ENCODE peak calls at places on chromosomes 16 and 17, in ten cellular contexts. H, T, A, R, O, B, I, C, Y and E are unnamed samples.

GRCh38 chr16:20061132-20061531 is 12.6 kb downstream of the GPR139 start:
- DNase-seq in H (no peak), T (no peak), A (no peak), R (no peak), O (no peak), B (no peak), I (no peak), C (no peak), Y (no peak), E (no peak)

GRCh38 chr17:82100502-82101298 is 2.7 kb upstream of the FASN start:
- DNase-seq in H (no peak), T (no peak), A (no peak), R (no peak), O (no peak), B (peak), I (no peak), C (no peak), Y (no peak), E (no peak)

GRCh38 chr16:55917373-55917919 is 42.3 kb upstream of the CES5A start:
- DNase-seq in H (no peak), T (no peak), A (no peak), R (no peak), O (no peak), B (no peak), I (no peak), C (no peak), Y (no peak), E (peak)

GRCh38 chr16:20638711-20639335 is 58.7 kb downstream of the ACSM1 start:
- DNase-seq in H (no peak), T (no peak), A (no peak), R (no peak), O (no peak), B (no peak), I (no peak), C (no peak), Y (no peak), E (no peak)

GRCh38 chr17:4176803-4177472 is 33.9 kb downstream of the CYB5D2 start:
- DNase-seq in H (peak), T (no peak), A (no peak), R (no peak), O (no peak), B (peak), I (no peak), C (no peak), Y (no peak), E (no peak)

GRCh38 chr17:1390422-1391367 is 9.3 kb downstream of the YWHAE start:
- DNase-seq in H (no peak), T (peak), A (no peak), R (no peak), O (no peak), B (no peak), I (no peak), C (no peak), Y (peak), E (no peak)

GRCh38 chr17:51666971-51667721 is 406.8 kb downstream of the UTP18 start:
- DNase-seq in H (no peak), T (peak), A (no peak), R (no peak), O (no peak), B (no peak), I (no peak), C (no peak), Y (no peak), E (no peak)

GRCh38 chr17:6231886-6232767 is 161.9 kb downstream of the WSCD1 start:
- DNase-seq in H (no peak), T (peak), A (no peak), R (no peak), O (no peak), B (no peak), I (no peak), C (peak), Y (no peak), E (no peak)

GRCh38 chr17:850828-851759 is 68.9 kb downstream of the MRM3 start:
- DNase-seq in H (no peak), T (peak), A (no peak), R (no peak), O (no peak), B (no peak), I (no peak), C (peak), Y (peak), E (no peak)

GRCh38 chr17:78343099-78343432 is 16.8 kb downstream of the SOCS3 start:
- DNase-seq in H (peak), T (peak), A (no peak), R (no peak), O (no peak), B (peak), I (no peak), C (peak), Y (peak), E (no peak)

GRCh38 chr16:28108590-28109247 is 45.2 kb upstream of the GSG1L start:
- DNase-seq in H (no peak), T (no peak), A (no peak), R (no peak), O (no peak), B (no peak), I (no peak), C (no peak), Y (no peak), E (no peak)

GRCh38 chr17:76266244-76266938 is 1.2 kb downstream of the UBALD2 start:
- DNase-seq in H (peak), T (no peak), A (peak), R (peak), O (no peak), B (no peak), I (no peak), C (no peak), Y (peak), E (no peak)

GRCh38 chr16:67804853-67805542 is 1.4 kb downstream of the RANBP10 start:
- DNase-seq in H (no peak), T (no peak), A (no peak), R (no peak), O (no peak), B (no peak), I (no peak), C (no peak), Y (peak), E (no peak)

GRCh38 chr16:84607061-84607460 is 10.8 kb downstream of the COTL1 start:
- DNase-seq in H (no peak), T (no peak), A (no peak), R (no peak), O (no peak), B (no peak), I (no peak), C (no peak), Y (no peak), E (no peak)

GRCh38 chr16:69017036-69017783 is 88.2 kb upstream of the HAS3 start:
- DNase-seq in H (no peak), T (peak), A (peak), R (no peak), O (no peak), B (no peak), I (no peak), C (no peak), Y (peak), E (peak)

GRCh38 chr16:66382966-66383299 is 16.4 kb downstream of the CDH5 start:
- DNase-seq in H (no peak), T (peak), A (no peak), R (no peak), O (peak), B (no peak), I (no peak), C (no peak), Y (peak), E (no peak)

GRCh38 chr16:22632621-22633020 is 121.9 kb downstream of the NPIPB5 start:
- DNase-seq in H (no peak), T (no peak), A (no peak), R (no peak), O (no peak), B (no peak), I (no peak), C (no peak), Y (no peak), E (no peak)

GRCh38 chr16:87995644-87996043 is 44.4 kb downstream of the BANP start:
- DNase-seq in H (no peak), T (no peak), A (no peak), R (no peak), O (no peak), B (no peak), I (no peak), C (no peak), Y (no peak), E (no peak)

DNA sequence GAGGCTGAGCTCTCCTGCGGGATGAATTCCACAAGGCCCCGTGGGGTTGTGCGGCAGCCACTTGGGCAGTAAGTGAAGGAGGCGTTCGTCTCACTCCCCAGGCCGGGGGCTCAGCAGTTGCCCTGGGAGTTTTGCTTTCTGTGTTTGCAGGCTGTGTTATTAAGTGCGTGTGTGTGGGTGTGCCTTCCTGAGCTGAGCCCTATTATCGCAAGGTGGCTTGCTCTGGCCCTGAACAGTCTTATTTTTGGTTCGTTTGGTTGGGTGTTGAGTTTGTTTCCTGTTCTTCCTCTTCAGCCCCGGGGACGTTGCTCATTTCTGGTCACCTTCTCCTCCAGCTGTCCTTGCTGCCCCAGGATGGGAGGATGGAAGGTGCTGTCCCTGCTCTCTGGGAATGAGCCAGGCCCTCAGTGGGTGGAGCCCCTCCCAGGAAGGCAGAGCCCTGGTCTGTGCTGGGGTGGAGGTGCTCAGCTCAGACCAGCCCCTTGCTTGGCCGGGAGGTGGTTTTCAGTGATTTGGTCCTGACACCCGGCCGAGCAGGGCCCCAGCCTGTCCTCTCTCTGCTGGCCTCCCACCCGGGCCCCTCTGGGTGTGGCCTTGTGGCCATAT is 28.6 kb downstream of the BAIAP2 start:
- DNase-seq in H (no peak), T (no peak), A (no peak), R (no peak), O (no peak), B (no peak), I (no peak), C (no peak), Y (no peak), E (no peak)
- H3K27ac ChIP-seq in H (peak), T (no peak), A (no peak), R (peak), O (no peak), B (no peak), I (peak), C (peak), Y (no peak), E (peak)

GRCh38 chr17:17888821-17889220 is 52.0 kb upstream of the SREBF1 start:
- DNase-seq in H (no peak), T (no peak), A (no peak), R (no peak), O (no peak), B (peak), I (no peak), C (no peak), Y (peak), E (no peak)
- TF ChIP-seq CTCF in H (no peak), T (no peak), A (peak), R (no peak), O (peak), B (no peak), I (no peak), C (no peak), Y (peak), E (no peak)

GRCh38 chr16:12132290-12132689 is 155.8 kb downstream of the SNX29 start:
- DNase-seq in H (no peak), T (no peak), A (no peak), R (no peak), O (peak), B (no peak), I (no peak), C (no peak), Y (peak), E (no peak)
- H3K27ac ChIP-seq in H (no peak), T (no peak), A (no peak), R (no peak), O (no peak), B (no peak), I (no peak), C (no peak), Y (no peak), E (no peak)

DNA sequence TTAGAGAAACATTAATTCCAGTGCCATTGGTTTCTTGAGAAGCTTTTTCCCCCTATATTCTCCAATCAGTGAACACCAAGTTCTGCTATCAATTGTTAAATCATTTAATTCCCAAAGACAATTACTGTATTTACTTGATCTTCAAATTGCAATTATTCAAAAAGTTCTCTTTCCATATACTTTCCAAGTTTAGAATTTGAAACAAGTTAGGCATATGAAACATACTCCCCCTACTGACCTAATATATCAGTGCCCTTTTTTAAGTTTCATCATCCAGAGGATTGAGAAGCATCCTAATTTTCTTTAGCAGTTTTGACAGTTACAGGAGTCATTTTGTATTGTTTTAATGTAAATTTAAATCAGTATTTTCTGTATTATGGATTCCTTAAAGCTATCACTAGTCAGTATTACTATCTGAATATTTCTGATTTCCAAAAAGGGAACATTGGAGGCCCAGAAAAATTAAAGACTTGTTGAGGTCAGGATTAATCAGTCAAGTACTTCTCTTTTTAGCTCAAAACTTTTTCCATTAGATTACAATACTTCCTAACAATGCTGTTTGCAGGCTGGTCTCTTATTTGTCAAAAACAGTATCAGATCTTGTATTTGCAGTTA is 16.3 kb downstream of the MEIOC start:
- DNase-seq in H (no peak), T (no peak), A (peak), R (no peak), O (no peak), B (no peak), I (no peak), C (no peak), Y (peak), E (no peak)
- TF ChIP-seq CTCF in H (no peak), T (peak), A (peak), R (peak), O (peak), B (peak), I (peak), C (peak), Y (peak), E (peak)